ENCODE peak calls at places on chromosomes 5 and 9, in six cellular contexts. K is endodermal cell, T is BE2C, P is spleen, V is WTC11, Y is neural crest cell. D is an unnamed sample.

GRCh38 chr9:115456515-115456914 is 338.6 kb upstream of the TNC start:
- DNase-seq in K (no peak), T (no peak), P (no peak), V (no peak), Y (no peak), D (no peak)

GRCh38 chr5:126016256-126016655 is 407.0 kb upstream of the GRAMD2B start:
- DNase-seq in K (no peak), T (peak), P (no peak), V (no peak), Y (no peak), D (no peak)

GRCh38 chr5:32710859-32711692 is at the start of gene NPR3:
- DNase-seq in K (no peak), T (no peak), P (no peak), V (peak), Y (peak), D (peak)

GRCh38 chr5:127298623-127299022 is 8.0 kb downstream of the MEGF10 start:
- DNase-seq in K (no peak), T (no peak), P (no peak), V (no peak), Y (peak), D (no peak)

GRCh38 chr9:85658716-85659115 is 83.0 kb downstream of the AGTPBP1 start:
- DNase-seq in K (no peak), T (no peak), P (no peak), V (no peak), Y (no peak), D (no peak)

GRCh38 chr9:86773437-86773836 is 173.9 kb downstream of the GAS1 start:
- DNase-seq in K (no peak), T (no peak), P (no peak), V (no peak), Y (no peak), D (no peak)

GRCh38 chr5:1736889-1737711 is 62.5 kb downstream of the MRPL36 start:
- DNase-seq in K (peak), T (no peak), P (no peak), V (no peak), Y (no peak), D (no peak)

GRCh38 chr5:136731241-136731885 is 366.0 kb upstream of the TRPC7 start:
- DNase-seq in K (no peak), T (no peak), P (no peak), V (no peak), Y (no peak), D (no peak)

GRCh38 chr5:74576941-74577456 is 63.5 kb downstream of the ENC1 start:
- DNase-seq in K (no peak), T (no peak), P (no peak), V (no peak), Y (no peak), D (no peak)

GRCh38 chr9:38621434-38622082 is 1.2 kb upstream of the ANKRD18A start:
- DNase-seq in K (peak), T (peak), P (peak), V (peak), Y (peak), D (peak)

GRCh38 chr5:8070138-8070537 is 201.2 kb downstream of the MTRR start:
- DNase-seq in K (no peak), T (no peak), P (no peak), V (no peak), Y (no peak), D (no peak)

GRCh38 chr9:123267481-123268239 is 726 bp downstream of the STRBP start:
- DNase-seq in K (peak), T (no peak), P (peak), V (peak), Y (no peak), D (peak)

GRCh38 chr9:68705636-68706578 is 867 bp downstream of the PIP5K1B start:
- DNase-seq in K (peak), T (no peak), P (peak), V (peak), Y (peak), D (peak)

GRCh38 chr9:126591083-126591482 is 22.6 kb upstream of the LMX1B start:
- DNase-seq in K (peak), T (peak), P (no peak), V (no peak), Y (no peak), D (no peak)

GRCh38 chr5:152113401-152113800 is 188.8 kb upstream of the GLRA1 start:
- DNase-seq in K (no peak), T (no peak), P (no peak), V (no peak), Y (no peak), D (no peak)

GRCh38 chr5:76622076-76622475 is 1.1 kb downstream of the F2RL2 start:
- DNase-seq in K (no peak), T (no peak), P (no peak), V (no peak), Y (no peak), D (no peak)

GRCh38 chr9:87088621-87089020 is 141.3 kb upstream of the GAS1 start:
- DNase-seq in K (no peak), T (no peak), P (no peak), V (no peak), Y (no peak), D (no peak)

GRCh38 chr5:127757576-127757975 is 54.4 kb downstream of the CCDC192 start:
- DNase-seq in K (peak), T (no peak), P (no peak), V (no peak), Y (no peak), D (no peak)

GRCh38 chr5:72015103-72015548 is 92.1 kb upstream of the MAP1B start:
- DNase-seq in K (no peak), T (peak), P (no peak), V (no peak), Y (no peak), D (no peak)

GRCh38 chr5:16886793-16887345 is 49.2 kb downstream of the MYO10 start:
- DNase-seq in K (no peak), T (no peak), P (no peak), V (no peak), Y (no peak), D (no peak)

GRCh38 chr5:12292610-12293204 is 388.5 kb upstream of the CTNND2 start:
- DNase-seq in K (peak), T (no peak), P (no peak), V (no peak), Y (no peak), D (no peak)

GRCh38 chr5:168449166-168449565 is 37.1 kb upstream of the RARS1 start:
- DNase-seq in K (no peak), T (no peak), P (no peak), V (no peak), Y (no peak), D (no peak)

GRCh38 chr9:121774715-121775613 is 123.5 kb downstream of the DAB2IP start:
- DNase-seq in K (no peak), T (peak), P (no peak), V (no peak), Y (no peak), D (no peak)

GRCh38 chr5:178612299-178612698 is 14.6 kb downstream of the CLK4 start:
- DNase-seq in K (no peak), T (no peak), P (no peak), V (no peak), Y (no peak), D (no peak)

GRCh38 chr9:37953775-37954437 is 50.0 kb upstream of the SLC25A51 start:
- DNase-seq in K (no peak), T (no peak), P (peak), V (no peak), Y (no peak), D (no peak)

GRCh38 chr5:19496056-19496455 is 491.9 kb downstream of the CDH18 start:
- DNase-seq in K (no peak), T (no peak), P (no peak), V (no peak), Y (no peak), D (no peak)

GRCh38 chr9:136283291-136284235 is 20.3 kb downstream of the CCDC187 start:
- DNase-seq in K (peak), T (peak), P (peak), V (peak), Y (peak), D (peak)

GRCh38 chr5:16312786-16313185 is 133.2 kb upstream of the MARCHF11 start:
- DNase-seq in K (no peak), T (no peak), P (no peak), V (no peak), Y (no peak), D (no peak)

GRCh38 chr5:179869641-179870402 is 11.2 kb upstream of the MRNIP start:
- DNase-seq in K (no peak), T (no peak), P (peak), V (no peak), Y (no peak), D (no peak)

GRCh38 chr5:5891350-5891749 is 468.9 kb downstream of the ICE1 start:
- DNase-seq in K (no peak), T (no peak), P (no peak), V (no peak), Y (no peak), D (no peak)

GRCh38 chr9:16461851-16462250 is 408.6 kb downstream of the BNC2 start:
- DNase-seq in K (no peak), T (no peak), P (no peak), V (no peak), Y (no peak), D (no peak)

GRCh38 chr5:42785756-42786155 is 25.9 kb downstream of the SELENOP start:
- DNase-seq in K (no peak), T (no peak), P (no peak), V (no peak), Y (no peak), D (no peak)

GRCh38 chr5:168788107-168788506 is 208.9 kb upstream of the PANK3 start:
- DNase-seq in K (no peak), T (no peak), P (peak), V (no peak), Y (no peak), D (no peak)

GRCh38 chr5:92836861-92837755 is 743.9 kb downstream of the NR2F1-AS1 start:
- DNase-seq in K (no peak), T (no peak), P (no peak), V (no peak), Y (no peak), D (no peak)

GRCh38 chr9:137071282-137071681 is 925 bp upstream of the SAPCD2 start:
- DNase-seq in K (no peak), T (no peak), P (peak), V (no peak), Y (no peak), D (no peak)

GRCh38 chr5:13735686-13736085 is 208.8 kb downstream of the DNAH5 start:
- DNase-seq in K (no peak), T (no peak), P (no peak), V (no peak), Y (no peak), D (no peak)

GRCh38 chr9:16012621-16013020 is 459.8 kb downstream of the CCDC171 start:
- DNase-seq in K (no peak), T (no peak), P (no peak), V (no peak), Y (no peak), D (no peak)

GRCh38 chr5:96788112-96788749 is 19.5 kb downstream of the ERAP1 start:
- DNase-seq in K (no peak), T (no peak), P (no peak), V (no peak), Y (no peak), D (no peak)

GRCh38 chr9:84170521-84171141 is 169.9 kb downstream of the SLC28A3 start:
- DNase-seq in K (peak), T (peak), P (peak), V (peak), Y (no peak), D (peak)

DNA sequence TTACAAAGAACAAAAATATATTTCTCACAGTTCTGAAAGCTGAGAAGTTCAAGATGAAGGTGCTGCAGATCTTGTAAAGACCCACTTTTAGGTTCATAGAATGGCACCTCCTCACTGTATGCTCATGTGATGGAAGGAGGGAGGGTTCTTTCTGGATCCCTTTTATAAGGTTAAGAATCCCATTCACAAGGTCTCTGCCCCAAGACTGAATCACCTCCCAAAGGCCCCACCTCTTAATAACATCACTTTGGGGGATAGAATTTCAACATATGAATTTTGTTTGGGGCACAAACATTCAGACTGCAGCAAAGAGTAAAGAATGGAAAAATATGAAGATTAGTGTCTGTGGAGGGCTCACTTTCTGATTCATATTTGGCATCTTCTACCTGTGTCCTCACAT is 77.1 kb upstream of the PRR16 start:
- DNase-seq in K (no peak), T (no peak), P (no peak), V (no peak), Y (no peak), D (no peak)
- TF ChIP-seq CTCF in K (no peak), T (no peak), P (no peak), V (no peak), Y (no peak), D (no peak)

DNA sequence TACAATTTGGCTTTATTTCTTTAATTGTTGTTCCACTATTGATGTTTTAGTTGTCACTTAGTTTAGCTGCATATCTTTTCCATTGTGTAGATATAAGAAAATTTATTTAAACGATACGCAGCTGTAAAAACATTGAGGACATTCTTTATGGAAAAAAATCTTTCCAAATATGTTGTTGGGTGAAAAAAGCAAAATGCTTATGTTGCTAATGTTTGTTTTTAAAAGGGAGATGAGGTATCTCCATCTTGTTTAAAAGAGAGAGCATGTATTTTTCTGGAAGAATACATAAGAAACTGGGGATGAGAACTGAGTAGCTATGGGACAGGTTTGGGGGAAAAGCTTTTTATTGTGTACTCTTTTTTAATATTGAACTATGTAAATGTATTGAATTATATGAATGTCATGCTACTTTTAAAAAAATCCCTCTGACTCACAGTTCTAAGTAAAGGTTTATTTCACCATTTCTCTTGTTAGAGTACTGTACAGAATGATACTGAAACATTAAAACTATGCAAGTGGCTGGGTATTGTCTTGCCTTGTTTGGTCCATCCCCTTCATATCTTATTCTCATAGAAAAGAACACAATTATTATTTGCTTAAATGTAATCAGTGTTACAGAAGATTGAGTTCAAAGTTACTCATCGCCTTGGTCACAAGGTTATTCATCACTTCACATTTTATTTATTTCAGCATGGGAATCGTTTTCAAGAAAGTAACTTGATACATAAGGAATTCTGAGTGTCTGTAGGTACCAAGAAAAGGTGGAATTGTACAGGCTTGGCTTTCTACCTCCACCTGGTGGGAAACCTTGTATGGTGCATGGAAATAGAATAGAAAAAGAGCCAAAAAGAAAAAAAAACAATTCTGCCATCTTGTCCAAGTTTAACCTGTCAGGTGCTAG is 85.8 kb downstream of the RIC1 start:
- DNase-seq in K (no peak), T (no peak), P (no peak), V (no peak), Y (no peak), D (no peak)
- TF ChIP-seq CTCF in K (peak), T (peak), P (peak), V (no peak), Y (peak), D (peak)

GRCh38 chr5:57499262-57500050 is 16.8 kb upstream of the ACTBL2 start:
- DNase-seq in K (peak), T (peak), P (no peak), V (peak), Y (no peak), D (no peak)
- TF ChIP-seq CTCF in K (peak), T (peak), P (peak), V (peak), Y (peak), D (peak)

GRCh38 chr5:150574818-150575537 is 65.5 kb upstream of the SYNPO start:
- DNase-seq in K (peak), T (peak), P (no peak), V (no peak), Y (no peak), D (no peak)
- TF ChIP-seq CTCF in K (no peak), T (no peak), P (no peak), V (no peak), Y (no peak), D (no peak)

GRCh38 chr5:147467973-147468508 is 41.8 kb downstream of the DPYSL3 start:
- DNase-seq in K (no peak), T (no peak), P (no peak), V (no peak), Y (no peak), D (no peak)

GRCh38 chr5:147461915-147462314 is 48.0 kb downstream of the DPYSL3 start:
- DNase-seq in K (no peak), T (no peak), P (no peak), V (no peak), Y (no peak), D (no peak)

GRCh38 chr5:147460380-147460779 is 49.5 kb downstream of the DPYSL3 start:
- DNase-seq in K (no peak), T (no peak), P (no peak), V (no peak), Y (no peak), D (no peak)

GRCh38 chr5:147466581-147466980 is 43.3 kb downstream of the DPYSL3 start:
- DNase-seq in K (no peak), T (no peak), P (no peak), V (no peak), Y (no peak), D (no peak)

GRCh38 chr5:147464211-147464610 is 45.7 kb downstream of the DPYSL3 start:
- DNase-seq in K (peak), T (peak), P (no peak), V (peak), Y (no peak), D (no peak)
- TF ChIP-seq CTCF in K (peak), T (peak), P (peak), V (peak), Y (peak), D (peak)

DNA sequence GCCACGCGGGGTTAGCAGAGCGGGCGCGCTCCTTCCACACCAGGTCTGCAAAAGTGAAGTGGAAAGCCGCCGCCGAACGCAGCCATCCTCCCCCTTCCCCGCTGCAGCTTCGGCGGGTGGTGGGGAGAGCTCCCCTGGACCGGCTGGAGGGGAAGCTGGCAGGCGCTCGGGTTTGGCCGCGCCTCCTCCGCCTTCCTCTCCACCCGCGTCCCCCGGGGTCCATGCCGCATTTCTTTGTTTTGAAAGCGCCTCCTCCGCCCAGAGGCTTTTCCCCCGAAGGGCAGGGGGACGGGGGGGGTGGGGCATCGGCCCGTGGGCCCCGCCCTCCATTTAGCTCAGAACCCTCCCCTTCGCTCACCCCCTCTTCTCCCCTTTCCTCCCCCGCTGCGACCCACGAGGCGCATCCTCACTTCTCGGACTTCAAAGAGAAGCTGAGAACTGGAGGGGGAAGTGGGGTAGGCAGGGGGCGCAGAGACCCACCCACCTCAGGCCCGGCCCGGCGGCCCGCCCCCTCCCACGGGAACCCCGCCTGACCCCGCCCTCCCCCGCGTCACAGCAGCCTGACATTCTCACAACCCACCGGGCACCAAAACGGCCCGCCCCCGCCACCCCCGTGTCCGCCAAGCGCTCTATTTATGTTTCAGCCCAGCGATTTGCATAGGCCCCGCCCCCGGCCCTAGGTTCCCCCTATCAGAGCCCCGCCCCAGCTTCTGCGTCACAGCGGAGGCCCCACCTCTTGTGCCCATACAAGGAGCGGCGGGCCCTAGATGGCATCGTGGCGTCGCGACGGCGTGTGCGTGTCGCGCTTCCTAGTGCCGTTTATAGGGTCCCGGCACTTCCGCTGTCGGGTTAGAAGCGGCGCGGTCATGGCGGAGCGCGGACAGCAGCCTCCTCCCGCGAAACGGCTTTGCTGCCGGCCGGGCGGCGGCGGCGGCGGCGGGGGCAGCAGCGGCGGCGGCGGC is at the start of gene ZSWIM6:
- DNase-seq in K (peak), T (peak), P (peak), V (peak), Y (peak), D (peak)
- TF ChIP-seq CTCF in K (no peak), T (no peak), P (no peak), V (no peak), Y (no peak), D (no peak)